ENCODE peak calls at places on chromosomes 13 and 19, in five cellular contexts. One of them, this sample, is unnamed.

GRCh38 chr13:98482476-98483444 is 94.1 kb downstream of the STK24 start:
- DNase-seq in ovary: peak
- DNase-seq in astrocyte of the spinal cord: peak
- DNase-seq in GM12865: peak
- DNase-seq in neural crest cell: no peak
- DNase-seq in this sample: peak

GRCh38 chr13:26300140-26300539 is 46.2 kb downstream of the CDK8 start:
- DNase-seq in ovary: no peak
- DNase-seq in neural crest cell: no peak
- DNase-seq in GM12865: no peak
- DNase-seq in astrocyte of the spinal cord: peak
- DNase-seq in this sample: no peak

GRCh38 chr13:66424417-66424816 is 805.7 kb downstream of the PCDH9 start:
- DNase-seq in GM12865: no peak
- DNase-seq in ovary: no peak
- DNase-seq in astrocyte of the spinal cord: peak
- DNase-seq in neural crest cell: no peak
- DNase-seq in this sample: no peak

GRCh38 chr13:29487466-29488454 is 107.7 kb downstream of the SLC7A1 start:
- DNase-seq in ovary: no peak
- DNase-seq in GM12865: no peak
- DNase-seq in astrocyte of the spinal cord: no peak
- DNase-seq in neural crest cell: no peak
- DNase-seq in this sample: no peak

GRCh38 chr13:51148952-51149573 is 38.0 kb upstream of the C13orf42 start:
- DNase-seq in neural crest cell: peak
- DNase-seq in ovary: peak
- DNase-seq in astrocyte of the spinal cord: peak
- DNase-seq in GM12865: peak
- DNase-seq in this sample: no peak

GRCh38 chr19:14059093-14059480 is 2.8 kb downstream of the PALM3 start:
- DNase-seq in ovary: no peak
- DNase-seq in neural crest cell: peak
- DNase-seq in GM12865: peak
- DNase-seq in astrocyte of the spinal cord: no peak
- DNase-seq in this sample: peak

GRCh38 chr13:97568850-97569249 is 134.9 kb downstream of the RAP2A start:
- DNase-seq in ovary: no peak
- DNase-seq in GM12865: no peak
- DNase-seq in astrocyte of the spinal cord: no peak
- DNase-seq in neural crest cell: no peak
- DNase-seq in this sample: no peak

GRCh38 chr19:47356900-47357299 is 7.8 kb downstream of the DHX34 start:
- DNase-seq in astrocyte of the spinal cord: no peak
- DNase-seq in ovary: no peak
- DNase-seq in neural crest cell: no peak
- DNase-seq in GM12865: no peak
- DNase-seq in this sample: no peak

GRCh38 chr13:38308736-38309135 is 40.9 kb upstream of the UFM1 start:
- DNase-seq in neural crest cell: no peak
- DNase-seq in astrocyte of the spinal cord: peak
- DNase-seq in GM12865: no peak
- DNase-seq in ovary: no peak
- DNase-seq in this sample: no peak

GRCh38 chr13:46197299-46197975 is 14.3 kb upstream of the LRRC63 start:
- DNase-seq in neural crest cell: no peak
- DNase-seq in astrocyte of the spinal cord: no peak
- DNase-seq in ovary: no peak
- DNase-seq in GM12865: no peak
- DNase-seq in this sample: no peak

GRCh38 chr19:33248954-33249613 is 23.4 kb upstream of the SLC7A10 start:
- DNase-seq in ovary: no peak
- DNase-seq in astrocyte of the spinal cord: no peak
- DNase-seq in GM12865: no peak
- DNase-seq in neural crest cell: no peak
- DNase-seq in this sample: no peak

GRCh38 chr19:35063940-35064818 is 22.7 kb downstream of the HPN start:
- DNase-seq in GM12865: no peak
- DNase-seq in neural crest cell: no peak
- DNase-seq in astrocyte of the spinal cord: peak
- DNase-seq in ovary: no peak
- DNase-seq in this sample: no peak

GRCh38 chr19:13983213-13983889 is 22.8 kb downstream of the RFX1 start:
- DNase-seq in astrocyte of the spinal cord: no peak
- DNase-seq in neural crest cell: no peak
- DNase-seq in GM12865: no peak
- DNase-seq in ovary: no peak
- DNase-seq in this sample: no peak

GRCh38 chr13:21005193-21005592 is 56.2 kb downstream of the LATS2 start:
- DNase-seq in astrocyte of the spinal cord: no peak
- DNase-seq in ovary: no peak
- DNase-seq in GM12865: no peak
- DNase-seq in neural crest cell: no peak
- DNase-seq in this sample: no peak

GRCh38 chr19:3118232-3119070 is 17.4 kb upstream of the GNA15 start:
- DNase-seq in neural crest cell: no peak
- DNase-seq in astrocyte of the spinal cord: no peak
- DNase-seq in ovary: no peak
- DNase-seq in GM12865: no peak
- DNase-seq in this sample: no peak

GRCh38 chr13:97913206-97913605 is 40.3 kb upstream of the IPO5 start:
- DNase-seq in GM12865: no peak
- DNase-seq in neural crest cell: no peak
- DNase-seq in astrocyte of the spinal cord: no peak
- DNase-seq in ovary: no peak
- DNase-seq in this sample: no peak

GRCh38 chr13:110524484-110525254 is 36.9 kb downstream of the RAB20 start:
- DNase-seq in ovary: no peak
- DNase-seq in astrocyte of the spinal cord: no peak
- DNase-seq in GM12865: no peak
- DNase-seq in neural crest cell: no peak
- DNase-seq in this sample: no peak

GRCh38 chr19:5705552-5705951 is 14.4 kb downstream of the LONP1 start:
- DNase-seq in neural crest cell: no peak
- DNase-seq in ovary: no peak
- DNase-seq in GM12865: no peak
- DNase-seq in astrocyte of the spinal cord: no peak
- DNase-seq in this sample: no peak

GRCh38 chr13:113857531-113858195 is 6.2 kb downstream of the GAS6 start:
- DNase-seq in astrocyte of the spinal cord: no peak
- DNase-seq in neural crest cell: no peak
- DNase-seq in ovary: no peak
- DNase-seq in GM12865: no peak
- DNase-seq in this sample: no peak

GRCh38 chr13:49108204-49108603 is 111.9 kb upstream of the MLNR start:
- DNase-seq in GM12865: no peak
- DNase-seq in astrocyte of the spinal cord: no peak
- DNase-seq in neural crest cell: no peak
- DNase-seq in ovary: no peak
- DNase-seq in this sample: no peak

GRCh38 chr13:102556806-102557205 is 40.0 kb upstream of the TPP2 start:
- DNase-seq in ovary: no peak
- DNase-seq in GM12865: no peak
- DNase-seq in astrocyte of the spinal cord: no peak
- DNase-seq in neural crest cell: no peak
- DNase-seq in this sample: no peak

GRCh38 chr13:102561933-102562332 is 34.9 kb upstream of the TPP2 start:
- DNase-seq in ovary: no peak
- DNase-seq in GM12865: no peak
- DNase-seq in astrocyte of the spinal cord: no peak
- DNase-seq in neural crest cell: no peak
- DNase-seq in this sample: no peak

GRCh38 chr13:102558029-102558428 is 38.8 kb upstream of the TPP2 start:
- DNase-seq in neural crest cell: no peak
- DNase-seq in GM12865: no peak
- DNase-seq in astrocyte of the spinal cord: no peak
- DNase-seq in ovary: no peak
- DNase-seq in this sample: no peak

GRCh38 chr13:102550507-102550906 is 46.3 kb upstream of the TPP2 start:
- DNase-seq in astrocyte of the spinal cord: no peak
- DNase-seq in ovary: no peak
- DNase-seq in neural crest cell: no peak
- DNase-seq in GM12865: no peak
- DNase-seq in this sample: no peak

GRCh38 chr13:102555914-102556553 is 40.8 kb upstream of the TPP2 start:
- DNase-seq in GM12865: peak
- DNase-seq in astrocyte of the spinal cord: peak
- DNase-seq in ovary: no peak
- DNase-seq in neural crest cell: peak
- DNase-seq in this sample: peak
- TF ChIP-seq CTCF in GM12865: peak
- TF ChIP-seq CTCF in astrocyte of the spinal cord: peak
- TF ChIP-seq CTCF in ovary: no peak
- TF ChIP-seq CTCF in neural crest cell: peak
- TF ChIP-seq CTCF in this sample: peak

GRCh38 chr13:92355213-92355612 is 871.4 kb upstream of the GPC6 start:
- DNase-seq in ovary: peak
- DNase-seq in GM12865: no peak
- DNase-seq in astrocyte of the spinal cord: peak
- DNase-seq in neural crest cell: no peak
- DNase-seq in this sample: no peak
- TF ChIP-seq CTCF in ovary: no peak
- TF ChIP-seq CTCF in GM12865: no peak
- TF ChIP-seq CTCF in astrocyte of the spinal cord: peak
- TF ChIP-seq CTCF in neural crest cell: peak
- TF ChIP-seq CTCF in this sample: no peak

GRCh38 chr19:8654591-8655339 is 24.3 kb downstream of the NFILZ start:
- DNase-seq in astrocyte of the spinal cord: peak
- DNase-seq in ovary: peak
- DNase-seq in GM12865: peak
- DNase-seq in neural crest cell: peak
- DNase-seq in this sample: peak
- TF ChIP-seq CTCF in astrocyte of the spinal cord: peak
- TF ChIP-seq CTCF in ovary: peak
- TF ChIP-seq CTCF in GM12865: peak
- TF ChIP-seq CTCF in neural crest cell: peak
- TF ChIP-seq CTCF in this sample: peak

GRCh38 chr19:10227215-10227971 is 3.7 kb downstream of the S1PR2 start:
- DNase-seq in neural crest cell: peak
- DNase-seq in astrocyte of the spinal cord: no peak
- DNase-seq in ovary: peak
- DNase-seq in GM12865: no peak
- DNase-seq in this sample: no peak

GRCh38 chr19:10230904-10231623 is at the start of gene S1PR2:
- DNase-seq in ovary: peak
- DNase-seq in astrocyte of the spinal cord: peak
- DNase-seq in GM12865: peak
- DNase-seq in neural crest cell: peak
- DNase-seq in this sample: peak

GRCh38 chr19:10230155-10230903 is 802 bp downstream of the S1PR2 start:
- DNase-seq in astrocyte of the spinal cord: no peak
- DNase-seq in GM12865: peak
- DNase-seq in neural crest cell: peak
- DNase-seq in ovary: peak
- DNase-seq in this sample: peak

GRCh38 chr19:10228393-10228792 is 2.7 kb downstream of the S1PR2 start:
- DNase-seq in GM12865: no peak
- DNase-seq in ovary: no peak
- DNase-seq in astrocyte of the spinal cord: no peak
- DNase-seq in neural crest cell: no peak
- DNase-seq in this sample: no peak

GRCh38 chr19:10228925-10229324 is 2.2 kb downstream of the S1PR2 start:
- DNase-seq in astrocyte of the spinal cord: no peak
- DNase-seq in neural crest cell: no peak
- DNase-seq in ovary: peak
- DNase-seq in GM12865: peak
- DNase-seq in this sample: peak
- TF ChIP-seq CTCF in astrocyte of the spinal cord: peak
- TF ChIP-seq CTCF in neural crest cell: peak
- TF ChIP-seq CTCF in ovary: peak
- TF ChIP-seq CTCF in GM12865: peak
- TF ChIP-seq CTCF in this sample: peak

This sample was measured in GM13977.